ENCODE peak calls at places on chromosomes 1 and 21, in four cellular contexts. E is WTC11, W is A549, V is HepG2. H is an unnamed sample.

GRCh38 chr21:31731112-31731801 is 661 bp downstream of the SCAF4 start:
- DNase-seq in W (no peak), E (peak), V (peak), H (peak)

GRCh38 chr1:219283541-219283940 is 109.9 kb downstream of the LYPLAL1 start:
- DNase-seq in V (no peak), W (no peak), E (no peak), H (no peak)

GRCh38 chr1:1975535-1975934 is 28.1 kb downstream of the CFAP74 start:
- DNase-seq in E (no peak), V (no peak), W (no peak), H (no peak)

GRCh38 chr1:89804646-89805237 is 16.1 kb upstream of the LRRC8D start:
- DNase-seq in E (peak), V (peak), W (peak), H (peak)

GRCh38 chr1:225863167-225863566 is 19.0 kb downstream of the TMEM63A start:
- DNase-seq in V (no peak), W (no peak), E (no peak), H (no peak)

GRCh38 chr1:36155560-36156328 is at the start of gene MAP7D1:
- DNase-seq in V (peak), E (peak), W (peak), H (peak)

GRCh38 chr1:183543619-183544204 is 46.5 kb downstream of the NCF2 start:
- DNase-seq in E (no peak), W (peak), V (peak), H (peak)

GRCh38 chr1:17438176-17438976 is 1.1 kb downstream of the RCC2 start:
- DNase-seq in V (peak), W (peak), E (peak), H (peak)

GRCh38 chr1:12454406-12455391 is 163.3 kb downstream of the DHRS3 start:
- DNase-seq in V (no peak), E (no peak), W (peak), H (no peak)
- TF ChIP-seq HMGXB4 in V (no peak), E (no peak), W (no peak), H (no peak)

GRCh38 chr1:180781718-180782117 is 131.0 kb upstream of the KIAA1614 start:
- DNase-seq in E (no peak), V (no peak), W (no peak), H (no peak)

GRCh38 chr1:180777072-180777689 is 135.5 kb upstream of the KIAA1614 start:
- DNase-seq in W (no peak), V (no peak), E (no peak), H (no peak)

GRCh38 chr1:180779584-180779983 is 133.1 kb upstream of the KIAA1614 start:
- DNase-seq in V (no peak), E (no peak), W (no peak), H (no peak)

GRCh38 chr1:180775801-180776200 is 136.9 kb upstream of the KIAA1614 start:
- DNase-seq in E (no peak), V (no peak), W (no peak), H (no peak)

DNA sequence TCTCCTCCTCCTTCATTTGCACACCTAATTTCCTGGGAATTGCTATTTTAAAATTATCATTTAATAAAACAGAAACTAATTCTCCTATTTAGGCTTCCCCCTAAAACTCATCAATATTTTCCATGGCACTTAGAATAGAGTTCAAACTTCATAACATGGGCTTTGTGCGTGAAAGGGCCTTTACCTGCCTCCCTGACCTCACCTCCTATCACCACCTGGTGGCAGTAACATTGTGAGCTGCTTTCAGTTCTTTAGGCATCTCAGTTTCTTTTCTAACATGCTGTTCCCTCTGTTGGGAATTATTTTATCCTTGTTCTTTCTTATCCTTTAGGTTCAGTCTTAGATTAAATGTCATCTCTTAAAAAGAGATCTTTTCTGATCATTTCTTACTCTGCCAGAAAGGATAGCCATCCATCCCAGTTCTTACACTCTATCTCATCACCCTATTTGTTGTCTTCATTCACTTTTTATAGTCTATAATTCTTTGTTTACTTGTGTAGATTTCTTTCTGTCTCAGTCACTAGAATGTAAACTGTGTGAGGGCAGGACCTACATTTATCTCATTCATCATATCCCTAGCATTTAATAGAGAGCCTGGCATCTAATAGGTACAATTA is 133.8 kb upstream of the KIAA1614 start:
- DNase-seq in W (peak), V (peak), E (peak), H (peak)
- TF ChIP-seq HMGXB4 in W (no peak), V (no peak), E (no peak), H (no peak)

GRCh38 chr1:91684599-91685196 is 184.0 kb downstream of the CDC7 start:
- DNase-seq in E (no peak), W (no peak), V (no peak), H (no peak)
- TF ChIP-seq HMGXB4 in E (no peak), W (no peak), V (no peak), H (no peak)

GRCh38 chr1:43659384-43659783 is 9.4 kb downstream of the KDM4A start:
- DNase-seq in W (no peak), E (no peak), V (no peak), H (no peak)
- TF ChIP-seq HMGXB4 in W (no peak), E (no peak), V (no peak), H (no peak)